ENCODE peak calls at places on chromosomes 7 and 10, in eight cellular contexts. One of them, this sample, is unnamed.

GRCh38 chr7:82443044-82443800 is at the start of gene CACNA2D1:
- DNase-seq in posterior cingulate gyrus: peak
- DNase-seq in neural progenitor cell: peak
- DNase-seq in caudate nucleus: peak
- DNase-seq in neural crest cell: peak
- DNase-seq in A549: no peak
- DNase-seq in IMR-90: no peak
- DNase-seq in LoVo: no peak
- DNase-seq in this sample: peak

GRCh38 chr10:46073564-46073963 is 27.5 kb upstream of the MSMB start:
- DNase-seq in neural progenitor cell: no peak
- DNase-seq in A549: no peak
- DNase-seq in neural crest cell: no peak
- DNase-seq in posterior cingulate gyrus: no peak
- DNase-seq in LoVo: no peak
- DNase-seq in IMR-90: no peak
- DNase-seq in caudate nucleus: no peak
- DNase-seq in this sample: no peak

GRCh38 chr7:71783779-71784178 is 628.4 kb downstream of the CALN1 start:
- DNase-seq in IMR-90: no peak
- DNase-seq in neural crest cell: no peak
- DNase-seq in LoVo: no peak
- DNase-seq in A549: no peak
- DNase-seq in caudate nucleus: no peak
- DNase-seq in neural progenitor cell: no peak
- DNase-seq in posterior cingulate gyrus: no peak
- DNase-seq in this sample: no peak

GRCh38 chr7:50479743-50480517 is 29.8 kb upstream of the FIGNL1 start:
- DNase-seq in caudate nucleus: no peak
- DNase-seq in neural progenitor cell: no peak
- DNase-seq in A549: no peak
- DNase-seq in IMR-90: no peak
- DNase-seq in LoVo: no peak
- DNase-seq in posterior cingulate gyrus: no peak
- DNase-seq in neural crest cell: no peak
- DNase-seq in this sample: no peak

GRCh38 chr7:22433710-22434460 is 66.1 kb downstream of the STEAP1B start:
- DNase-seq in IMR-90: peak
- DNase-seq in LoVo: no peak
- DNase-seq in A549: no peak
- DNase-seq in caudate nucleus: no peak
- DNase-seq in neural progenitor cell: peak
- DNase-seq in neural crest cell: no peak
- DNase-seq in posterior cingulate gyrus: no peak
- DNase-seq in this sample: no peak

GRCh38 chr7:111986601-111987000 is 219.6 kb downstream of the DOCK4 start:
- DNase-seq in LoVo: no peak
- DNase-seq in A549: no peak
- DNase-seq in neural progenitor cell: no peak
- DNase-seq in IMR-90: no peak
- DNase-seq in caudate nucleus: no peak
- DNase-seq in neural crest cell: no peak
- DNase-seq in posterior cingulate gyrus: no peak
- DNase-seq in this sample: no peak

GRCh38 chr7:44103941-44104879 is at the start of gene AEBP1:
- DNase-seq in IMR-90: no peak
- DNase-seq in LoVo: no peak
- DNase-seq in caudate nucleus: no peak
- DNase-seq in neural progenitor cell: peak
- DNase-seq in A549: no peak
- DNase-seq in posterior cingulate gyrus: peak
- DNase-seq in neural crest cell: peak
- DNase-seq in this sample: no peak

GRCh38 chr7:158885624-158886023 is 29.3 kb downstream of the DYNC2I1 start:
- DNase-seq in caudate nucleus: no peak
- DNase-seq in LoVo: peak
- DNase-seq in A549: peak
- DNase-seq in posterior cingulate gyrus: no peak
- DNase-seq in IMR-90: peak
- DNase-seq in neural crest cell: no peak
- DNase-seq in neural progenitor cell: no peak
- DNase-seq in this sample: no peak

GRCh38 chr10:123316776-123317175 is 162.6 kb downstream of the BUB3 start:
- DNase-seq in A549: no peak
- DNase-seq in LoVo: no peak
- DNase-seq in neural crest cell: no peak
- DNase-seq in caudate nucleus: no peak
- DNase-seq in posterior cingulate gyrus: no peak
- DNase-seq in neural progenitor cell: no peak
- DNase-seq in IMR-90: no peak
- DNase-seq in this sample: no peak

GRCh38 chr7:154546946-154547587 is 455.9 kb downstream of the PAXIP1 start:
- DNase-seq in posterior cingulate gyrus: peak
- DNase-seq in A549: no peak
- DNase-seq in IMR-90: no peak
- DNase-seq in neural crest cell: no peak
- DNase-seq in caudate nucleus: no peak
- DNase-seq in neural progenitor cell: no peak
- DNase-seq in LoVo: no peak
- DNase-seq in this sample: no peak

GRCh38 chr10:75400163-75400768 is 1.3 kb downstream of the ZNF503 start:
- DNase-seq in neural crest cell: no peak
- DNase-seq in neural progenitor cell: peak
- DNase-seq in caudate nucleus: no peak
- DNase-seq in A549: no peak
- DNase-seq in LoVo: no peak
- DNase-seq in IMR-90: no peak
- DNase-seq in posterior cingulate gyrus: no peak
- DNase-seq in this sample: no peak

GRCh38 chr7:44163591-44163990 is 22.5 kb upstream of the MYL7 start:
- DNase-seq in posterior cingulate gyrus: no peak
- DNase-seq in neural crest cell: no peak
- DNase-seq in LoVo: peak
- DNase-seq in IMR-90: peak
- DNase-seq in caudate nucleus: no peak
- DNase-seq in neural progenitor cell: peak
- DNase-seq in A549: no peak
- DNase-seq in this sample: no peak

GRCh38 chr7:142859829-142860228 is 5.0 kb downstream of the EPHB6 start:
- DNase-seq in neural crest cell: no peak
- DNase-seq in neural progenitor cell: no peak
- DNase-seq in LoVo: peak
- DNase-seq in IMR-90: peak
- DNase-seq in posterior cingulate gyrus: no peak
- DNase-seq in A549: peak
- DNase-seq in caudate nucleus: no peak
- DNase-seq in this sample: no peak

GRCh38 chr7:47968852-47969774 is 10.3 kb downstream of the HUS1 start:
- DNase-seq in A549: peak
- DNase-seq in IMR-90: peak
- DNase-seq in posterior cingulate gyrus: peak
- DNase-seq in LoVo: peak
- DNase-seq in neural progenitor cell: peak
- DNase-seq in neural crest cell: peak
- DNase-seq in caudate nucleus: peak
- DNase-seq in this sample: peak

GRCh38 chr10:43684198-43684559 is 35.5 kb upstream of the ZNF32 start:
- DNase-seq in LoVo: no peak
- DNase-seq in IMR-90: no peak
- DNase-seq in neural crest cell: no peak
- DNase-seq in caudate nucleus: no peak
- DNase-seq in A549: no peak
- DNase-seq in neural progenitor cell: no peak
- DNase-seq in posterior cingulate gyrus: no peak
- DNase-seq in this sample: no peak

GRCh38 chr10:78627254-78627795 is 441.4 kb upstream of the ZMIZ1 start:
- DNase-seq in neural crest cell: no peak
- DNase-seq in posterior cingulate gyrus: no peak
- DNase-seq in neural progenitor cell: no peak
- DNase-seq in A549: no peak
- DNase-seq in caudate nucleus: no peak
- DNase-seq in LoVo: no peak
- DNase-seq in IMR-90: no peak
- DNase-seq in this sample: no peak

GRCh38 chr7:30032310-30033125 is 4.3 kb downstream of the PLEKHA8 start:
- DNase-seq in IMR-90: peak
- DNase-seq in caudate nucleus: no peak
- DNase-seq in neural crest cell: no peak
- DNase-seq in LoVo: no peak
- DNase-seq in neural progenitor cell: no peak
- DNase-seq in A549: no peak
- DNase-seq in posterior cingulate gyrus: no peak
- DNase-seq in this sample: no peak

GRCh38 chr7:72281325-72281724 is 130.8 kb downstream of the CALN1 start:
- DNase-seq in neural progenitor cell: no peak
- DNase-seq in neural crest cell: no peak
- DNase-seq in LoVo: no peak
- DNase-seq in IMR-90: no peak
- DNase-seq in caudate nucleus: no peak
- DNase-seq in A549: no peak
- DNase-seq in posterior cingulate gyrus: no peak
- DNase-seq in this sample: no peak

GRCh38 chr7:29629507-29629906 is 65.9 kb downstream of the PRR15 start:
- DNase-seq in caudate nucleus: no peak
- DNase-seq in A549: no peak
- DNase-seq in IMR-90: no peak
- DNase-seq in posterior cingulate gyrus: no peak
- DNase-seq in neural crest cell: no peak
- DNase-seq in LoVo: no peak
- DNase-seq in neural progenitor cell: no peak
- DNase-seq in this sample: no peak

GRCh38 chr7:38628630-38629385 is 2.4 kb downstream of the AMPH start:
- DNase-seq in neural progenitor cell: no peak
- DNase-seq in A549: no peak
- DNase-seq in caudate nucleus: no peak
- DNase-seq in neural crest cell: no peak
- DNase-seq in posterior cingulate gyrus: no peak
- DNase-seq in IMR-90: peak
- DNase-seq in LoVo: no peak
- DNase-seq in this sample: no peak

This sample was measured in pancreas.